ENCODE peak calls at places on chromosome 12, in eight cellular contexts. P, J, A, Y, E, T, I and G are unnamed samples.

GRCh38 chr12:54384591-54385041 is at the start of gene ZNF385A:
- DNase-seq in J (no peak), E (no peak), P (no peak), A (no peak), Y (no peak), T (no peak), I (peak; percentile 61), G (no peak)

GRCh38 chr12:88577537-88577936 is 2.7 kb downstream of the KITLG start:
- DNase-seq in T (no peak), P (no peak), Y (no peak), I (no peak), A (peak; percentile 28), E (no peak), J (no peak), G (no peak)

GRCh38 chr12:114826233-114826632 is 142.3 kb upstream of the TBX3 start:
- DNase-seq in Y (no peak), J (no peak), E (no peak), P (no peak), T (no peak), A (no peak), I (no peak), G (no peak)

GRCh38 chr12:8057839-8058238 is 8.3 kb downstream of the C3AR1 start:
- DNase-seq in E (no peak), A (no peak), T (peak; percentile 60), J (no peak), P (no peak), Y (no peak), I (no peak), G (no peak)

GRCh38 chr12:13340149-13340548 is 143.6 kb downstream of the EMP1 start:
- DNase-seq in P (no peak), Y (no peak), I (no peak), A (no peak), E (no peak), J (no peak), T (no peak), G (no peak)

GRCh38 chr12:7981446-7981845 is 45.5 kb upstream of the SLC2A3 start:
- DNase-seq in P (no peak), A (no peak), Y (no peak), T (peak; percentile 45), J (no peak), I (no peak), E (no peak), G (no peak)

GRCh38 chr12:111893287-111893686 is 51.3 kb downstream of the MAPKAPK5 start:
- DNase-seq in P (no peak), A (no peak), J (no peak), T (no peak), I (no peak), Y (no peak), E (no peak), G (no peak)

GRCh38 chr12:14364583-14365271 is 755 bp upstream of the ATF7IP start:
- DNase-seq in J (no peak), I (no peak), E (no peak), A (no peak), P (no peak), T (no peak), Y (no peak), G (no peak)

GRCh38 chr12:76158518-76159321 is 74.2 kb upstream of the NAP1L1 start:
- DNase-seq in I (peak; percentile 64), J (peak; percentile 42), P (no peak), Y (peak; percentile 56), T (no peak), A (peak; percentile 80), E (peak; percentile 3), G (no peak)

GRCh38 chr12:40104461-40105264 is 1.2 kb downstream of the SLC2A13 start:
- DNase-seq in J (peak; percentile 1), I (no peak), Y (no peak), P (no peak), E (no peak), A (peak; percentile 41), T (no peak), G (no peak)

GRCh38 chr12:27821259-27821973 is 41.4 kb upstream of the MANSC4 start:
- DNase-seq in Y (peak; percentile 84), A (peak; percentile 79), J (peak; percentile 49), T (peak; percentile 70), I (peak; percentile 22), E (no peak), P (peak; percentile 21), G (peak; percentile 50)

GRCh38 chr12:64098709-64099354 is 123.3 kb downstream of the KICS2 start:
- DNase-seq in I (no peak), Y (no peak), A (no peak), E (no peak), T (no peak), P (peak; percentile 59), J (no peak), G (no peak)

GRCh38 chr12:288687-289086 is 26.1 kb upstream of the SLC6A13 start:
- DNase-seq in A (peak; percentile 4), P (no peak), I (no peak), T (no peak), J (no peak), Y (no peak), E (no peak), G (no peak)

GRCh38 chr12:57803317-57803893 is 15.1 kb downstream of the AVIL start:
- DNase-seq in P (peak; percentile 45), Y (no peak), I (no peak), E (no peak), T (no peak), A (peak; percentile 69), J (peak; percentile 21), G (peak; percentile 55)

GRCh38 chr12:63940295-63940997 is 95.9 kb downstream of the SRGAP1 start:
- DNase-seq in J (no peak), Y (no peak), I (no peak), T (no peak), A (no peak), P (no peak), E (no peak), G (no peak)

GRCh38 chr12:64912501-64912900 is 88.1 kb downstream of the TBC1D30 start:
- DNase-seq in T (no peak), A (no peak), J (no peak), P (peak; percentile 47), E (no peak), I (no peak), Y (no peak), G (no peak)

GRCh38 chr12:56900583-56900982 is 33.6 kb downstream of the SDR9C7 start:
- DNase-seq in P (no peak), T (no peak), Y (peak; percentile 38), I (no peak), J (no peak), A (peak; percentile 66), E (no peak), G (no peak)

GRCh38 chr12:120783197-120783596 is 57.6 kb downstream of the ACADS start:
- DNase-seq in T (peak; percentile 62), Y (no peak), I (no peak), J (no peak), E (no peak), A (no peak), P (no peak), G (no peak)

GRCh38 chr12:121575952-121576615 is 4.7 kb downstream of the KDM2B start:
- DNase-seq in T (no peak), E (no peak), I (no peak), A (no peak), Y (no peak), P (no peak), J (no peak), G (no peak)

GRCh38 chr12:121925361-121925725 is 7.0 kb downstream of the CFAP251 start:
- DNase-seq in P (no peak), A (no peak), I (no peak), T (no peak), E (no peak), J (no peak), Y (no peak), G (no peak)

GRCh38 chr12:78156751-78157150 is 326.1 kb downstream of the NAV3 start:
- DNase-seq in E (no peak), Y (no peak), P (no peak), T (no peak), A (no peak), I (no peak), J (no peak), G (no peak)

GRCh38 chr12:20620311-20620710 is 74.8 kb upstream of the SLCO1C1 start:
- DNase-seq in I (no peak), Y (no peak), P (no peak), J (no peak), A (no peak), T (no peak), E (no peak), G (no peak)

GRCh38 chr12:69966409-69966808 is 141.4 kb downstream of the MYRFL start:
- DNase-seq in Y (no peak), J (no peak), A (peak; percentile 28), P (peak; percentile 22), E (no peak), I (no peak), T (peak; percentile 49), G (peak; percentile 29)

GRCh38 chr12:89756100-89756637 is 47.5 kb upstream of the ATP2B1 start:
- DNase-seq in T (no peak), J (no peak), Y (no peak), E (no peak), P (no peak), I (no peak), A (no peak), G (no peak)
- H3K27ac ChIP-seq in T (peak overlapping the region; percentile 98), J (no peak overlapping the region), Y (no peak overlapping the region), E (no peak overlapping the region), P (no peak overlapping the region), I (no peak overlapping the region), A (peak overlapping the region; percentile 85), G (no peak overlapping the region)

GRCh38 chr12:48201091-48201490 is 2.0 kb downstream of the OR10AD1 start:
- DNase-seq in T (no peak), Y (no peak), A (no peak), I (no peak), P (no peak), J (no peak), E (no peak), G (no peak)
- H3K9me3 ChIP-seq in T (no peaks in the 10 kb centered on the region), Y (peaks cover 5% of the 10 kb centered on the region), A (peaks cover 15% of the 10 kb centered on the region), I (no peaks in the 10 kb centered on the region), P (no peaks in the 10 kb centered on the region), J (peaks cover 9% of the 10 kb centered on the region), E (peaks cover 4% of the 10 kb centered on the region), G (peaks cover 28% of the 10 kb centered on the region)

GRCh38 chr12:53046655-53047220 is 3.1 kb upstream of the TNS2 start:
- DNase-seq in A (peak; percentile 81), J (peak; percentile 41), Y (no peak), I (peak; percentile 67), T (peak; percentile 51), P (peak; percentile 90), E (no peak), G (peak; percentile 89)

GRCh38 chr12:53045646-53046045 is 4.2 kb upstream of the TNS2 start:
- DNase-seq in P (peak; percentile 41), J (no peak), E (no peak), I (no peak), Y (no peak), T (no peak), A (no peak), G (peak; percentile 72)

GRCh38 chr12:53044052-53044581 is 5.7 kb upstream of the TNS2 start:
- DNase-seq in P (peak; percentile 31), A (no peak), E (no peak), J (no peak), Y (no peak), I (no peak), T (no peak), G (no peak)

GRCh38 chr12:53042607-53043454 is 7.0 kb upstream of the TNS2 start:
- DNase-seq in P (no peak), A (no peak), Y (no peak), T (no peak), E (no peak), I (no peak), J (no peak), G (no peak)

GRCh38 chr12:53044896-53045571 is 4.8 kb upstream of the TNS2 start:
- DNase-seq in T (no peak), I (peak; percentile 6), Y (no peak), A (no peak), P (no peak), E (no peak), J (no peak), G (peak; percentile 5)
- H3K27ac ChIP-seq in T (no peak overlapping the region), I (peak overlapping the region; percentile 94), Y (peak overlapping the region; percentile 96), A (peak overlapping the region; percentile 99), P (peak overlapping the region; percentile 99), E (no peak overlapping the region), J (no peak overlapping the region), G (peak overlapping the region; percentile 96)

GRCh38 chr12:31850268-31850667 is 108.9 kb upstream of the RESF1 start:
- DNase-seq in I (no peak), P (no peak), J (peak; percentile 8), E (no peak), T (no peak), A (no peak), Y (no peak), G (no peak)
- H3K9me3 ChIP-seq in I (no peaks in the 10 kb centered on the region), P (no peaks in the 10 kb centered on the region), J (peaks cover 5% of the 10 kb centered on the region), E (peaks cover 9% of the 10 kb centered on the region), T (peaks cover 33% of the 10 kb centered on the region), A (peaks cover 38% of the 10 kb centered on the region), Y (peaks cover 35% of the 10 kb centered on the region), G (peaks cover 16% of the 10 kb centered on the region)